ENCODE peak calls at places on chromosomes 2 and 18, in ten cellular contexts. Z, T, F, R, D, G, L, A, M and C are unnamed samples.

GRCh38 chr2:24360963-24361330 is 611 bp upstream of the ITSN2 start:
- DNase-seq in F (no peak), Z (no peak), L (no peak), M (no peak), T (no peak), R (no peak), G (no peak), D (no peak), A (no peak), C (no peak)

GRCh38 chr2:233209978-233210680 is 41.3 kb upstream of the ATG16L1 start:
- DNase-seq in M (no peak), L (no peak), F (no peak), D (no peak), A (no peak), T (no peak), R (no peak), G (no peak), Z (no peak), C (no peak)

GRCh38 chr2:17327649-17328048 is 190.6 kb downstream of the RAD51AP2 start:
- DNase-seq in R (no peak), Z (no peak), D (no peak), T (no peak), G (no peak), A (no peak), F (no peak), L (no peak), M (no peak), C (no peak)

GRCh38 chr2:99140056-99140859 is 1.2 kb upstream of the C2orf15 start:
- DNase-seq in D (no peak), R (no peak), A (no peak), Z (no peak), F (no peak), T (no peak), M (no peak), L (peak), G (peak), C (no peak)

GRCh38 chr2:20170646-20171250 is 54.2 kb downstream of the SDC1 start:
- DNase-seq in M (no peak), Z (no peak), F (no peak), G (no peak), L (no peak), R (no peak), D (no peak), A (no peak), T (no peak), C (no peak)

GRCh38 chr2:54416166-54416798 is 39.8 kb upstream of the SPTBN1 start:
- DNase-seq in M (no peak), G (peak), L (no peak), D (no peak), F (no peak), R (no peak), Z (no peak), T (no peak), A (no peak), C (peak)

GRCh38 chr18:8946046-8946838 is 156.3 kb upstream of the NDUFV2 start:
- DNase-seq in R (no peak), G (peak), D (no peak), A (peak), Z (peak), T (no peak), M (no peak), F (no peak), L (peak), C (no peak)

GRCh38 chr2:39150890-39151497 is 30.1 kb upstream of the SOS1 start:
- DNase-seq in R (no peak), D (peak), A (no peak), L (no peak), Z (no peak), G (no peak), T (no peak), F (no peak), M (no peak), C (no peak)

GRCh38 chr2:171726841-171727460 is 39.7 kb downstream of the DYNC1I2 start:
- DNase-seq in L (no peak), F (no peak), Z (no peak), T (no peak), G (peak), A (no peak), R (no peak), D (no peak), M (no peak), C (no peak)

GRCh38 chr2:236684534-236685256 is 115.1 kb downstream of the ACKR3 start:
- DNase-seq in Z (no peak), D (no peak), A (no peak), G (no peak), T (no peak), L (no peak), R (no peak), M (no peak), F (no peak), C (no peak)

GRCh38 chr2:177265386-177265690 is 811 bp upstream of the NFE2L2 start:
- DNase-seq in D (no peak), R (peak), L (peak), T (peak), A (no peak), M (peak), G (peak), F (no peak), Z (no peak), C (no peak)

GRCh38 chr2:68043719-68044498 is 18.9 kb downstream of the C1D start:
- DNase-seq in M (no peak), F (no peak), G (peak), A (peak), D (no peak), L (peak), Z (peak), R (no peak), T (no peak), C (no peak)

GRCh38 chr2:74849228-74849892 is 15.4 kb downstream of the HK2 start:
- DNase-seq in G (peak), L (no peak), T (no peak), Z (no peak), M (peak), R (no peak), F (no peak), D (no peak), A (no peak), C (no peak)

GRCh38 chr18:29651121-29651675 is 1391.3 kb downstream of the DSC3 start:
- DNase-seq in G (peak), Z (peak), M (no peak), R (no peak), L (peak), D (no peak), F (no peak), T (no peak), A (peak), C (no peak)

GRCh38 chr2:134122610-134123009 is 131.3 kb upstream of the MGAT5 start:
- DNase-seq in D (no peak), L (no peak), M (no peak), A (no peak), R (no peak), Z (no peak), T (no peak), F (no peak), G (no peak), C (no peak)

GRCh38 chr18:55477537-55478300 is 110.3 kb downstream of the TCF4 start:
- DNase-seq in M (peak), Z (no peak), R (no peak), F (no peak), A (peak), G (peak), L (peak), D (no peak), T (no peak), C (peak)

GRCh38 chr2:200782243-200782642 is 29.5 kb upstream of the BZW1 start:
- DNase-seq in T (no peak), A (no peak), F (no peak), R (no peak), D (no peak), Z (no peak), M (no peak), G (peak), L (peak), C (no peak)

GRCh38 chr18:11785444-11786055 is 65.7 kb upstream of the CHMP1B start:
- DNase-seq in R (no peak), L (no peak), G (no peak), F (no peak), M (no peak), D (no peak), T (no peak), Z (no peak), A (no peak), C (no peak)

GRCh38 chr18:75033516-75033915 is 175.4 kb downstream of the PTGR3 start:
- DNase-seq in R (no peak), G (no peak), F (no peak), M (no peak), D (no peak), A (no peak), T (no peak), Z (no peak), L (no peak), C (no peak)

GRCh38 chr18:51070545-51070944 is 40.5 kb downstream of the SMAD4 start:
- DNase-seq in M (no peak), Z (peak), T (no peak), R (no peak), A (peak), F (no peak), D (no peak), G (peak), L (peak), C (no peak)

GRCh38 chr2:186304064-186304463 is 182.0 kb upstream of the ZC3H15 start:
- DNase-seq in Z (no peak), D (no peak), T (no peak), R (no peak), G (no peak), F (no peak), L (no peak), M (no peak), A (no peak), C (no peak)

GRCh38 chr2:216536725-216537124 is 38.1 kb downstream of the RPL37A start:
- DNase-seq in R (no peak), G (peak), T (no peak), A (no peak), M (no peak), Z (peak), L (no peak), F (no peak), D (no peak), C (no peak)